ENCODE peak calls at places on chromosomes 11 and 22, in eight cellular contexts. V is lung, H is AG04450, D is endothelial cell of umbilical vein, J is endothelial cell, G is breast epithelium, C is nephron progenitor cell, O is fibroblast of pulmonary artery. L is an unnamed sample.

GRCh38 chr11:61277186-61277972 is 17.7 kb downstream of the VWCE start:
- DNase-seq in V (no peak), G (no peak), D (no peak), O (no peak), C (no peak), J (no peak), H (no peak), L (no peak)

GRCh38 chr11:120378474-120378873 is 42.3 kb downstream of the ARHGEF12 start:
- DNase-seq in D (no peak), O (no peak), G (no peak), J (no peak), V (no peak), H (no peak), C (no peak), L (no peak)

GRCh38 chr22:21755855-21756284 is 20.3 kb upstream of the YPEL1 start:
- DNase-seq in O (peak), V (no peak), C (no peak), D (peak), J (no peak), G (no peak), H (peak), L (no peak)

GRCh38 chr11:123183391-123184099 is 11.5 kb downstream of the CLMP start:
- DNase-seq in H (no peak), D (no peak), C (no peak), G (no peak), O (no peak), J (no peak), V (no peak), L (no peak)

GRCh38 chr11:94769897-94770296 is 1.7 kb downstream of the AMOTL1 start:
- DNase-seq in H (no peak), O (no peak), J (no peak), D (peak), V (no peak), C (no peak), G (no peak), L (no peak)

GRCh38 chr11:111561306-111561705 is 20.8 kb downstream of the LAYN start:
- DNase-seq in C (no peak), J (no peak), V (no peak), G (no peak), O (no peak), D (no peak), H (no peak), L (no peak)

GRCh38 chr11:30786392-30787120 is 200.4 kb upstream of the MPPED2 start:
- DNase-seq in O (no peak), J (no peak), G (no peak), H (no peak), C (no peak), V (no peak), D (peak), L (no peak)

GRCh38 chr22:46563381-46564083 is 26.1 kb upstream of the CELSR1 start:
- DNase-seq in D (peak), C (peak), G (peak), J (peak), V (peak), H (no peak), O (peak), L (peak)

GRCh38 chr22:49723478-49724029 is 104.1 kb downstream of the BRD1 start:
- DNase-seq in V (no peak), G (no peak), D (no peak), O (no peak), H (no peak), J (no peak), C (no peak), L (no peak)

GRCh38 chr11:13341028-13341427 is 63.4 kb downstream of the BMAL1 start:
- DNase-seq in H (no peak), C (no peak), D (no peak), J (no peak), V (no peak), G (no peak), O (no peak), L (no peak)

GRCh38 chr11:133999355-133999754 is 42.6 kb upstream of the IGSF9B start:
- DNase-seq in D (no peak), G (no peak), C (no peak), H (no peak), J (no peak), V (no peak), O (no peak), L (no peak)

GRCh38 chr11:76455331-76455730 is 10.5 kb downstream of the EMSY start:
- DNase-seq in O (peak), C (peak), D (peak), J (peak), G (no peak), V (no peak), H (no peak), L (no peak)

GRCh38 chr11:18608373-18608772 is 8.8 kb downstream of the MISFA start:
- DNase-seq in C (no peak), G (no peak), O (peak), H (no peak), J (no peak), V (no peak), D (peak), L (no peak)

GRCh38 chr11:111086058-111086457 is 159.5 kb upstream of the POU2AF2 start:
- DNase-seq in C (no peak), V (no peak), D (no peak), O (no peak), G (no peak), H (no peak), J (no peak), L (no peak)

GRCh38 chr11:48150213-48150612 is 66.4 kb upstream of the OR4B1 start:
- DNase-seq in C (no peak), O (peak), G (no peak), D (peak), J (no peak), V (no peak), H (no peak), L (no peak)

GRCh38 chr11:62169448-62169847 is 20.6 kb upstream of the SCGB1D1 start:
- DNase-seq in V (no peak), C (no peak), J (no peak), D (peak), G (no peak), O (no peak), H (no peak), L (no peak)

GRCh38 chr11:66216911-66217310 is 51.5 kb upstream of the RAB1B start:
- DNase-seq in D (no peak), G (no peak), O (no peak), C (no peak), H (no peak), V (no peak), J (no peak), L (no peak)

GRCh38 chr11:27902981-27903624 is 202.8 kb upstream of the BDNF start:
- DNase-seq in J (no peak), O (peak), G (no peak), C (no peak), H (no peak), V (no peak), D (no peak), L (no peak)

GRCh38 chr22:23289851-23290724 is 109.8 kb downstream of the BCR start:
- DNase-seq in G (no peak), H (no peak), V (peak), O (peak), D (peak), J (peak), C (peak), L (no peak)

GRCh38 chr11:67267188-67268035 is 1.1 kb downstream of the GRK2 start:
- DNase-seq in H (no peak), D (no peak), O (no peak), V (no peak), G (no peak), C (no peak), J (no peak), L (no peak)

GRCh38 chr11:35376613-35377012 is 42.7 kb downstream of the SLC1A2 start:
- DNase-seq in O (no peak), D (peak), G (no peak), V (no peak), H (no peak), C (no peak), J (no peak), L (no peak)

GRCh38 chr11:100403817-100404216 is 283.3 kb upstream of the ARHGAP42 start:
- DNase-seq in O (peak), G (no peak), J (no peak), D (no peak), V (no peak), H (peak), C (no peak), L (no peak)

GRCh38 chr22:33018232-33018864 is 39.8 kb downstream of the SYN3 start:
- DNase-seq in J (peak), C (peak), G (no peak), H (peak), O (peak), D (peak), V (peak), L (no peak)

GRCh38 chr22:35842519-35842913 is 124.8 kb downstream of the APOL5 start:
- DNase-seq in O (no peak), J (no peak), C (no peak), D (no peak), V (no peak), G (no peak), H (no peak), L (no peak)

GRCh38 chr22:35841907-35842518 is 124.3 kb downstream of the APOL5 start:
- DNase-seq in C (no peak), G (no peak), H (no peak), J (no peak), O (no peak), V (no peak), D (no peak), L (no peak)

GRCh38 chr22:35844886-35845285 is 127.2 kb downstream of the APOL5 start:
- DNase-seq in H (no peak), C (no peak), G (no peak), O (no peak), V (no peak), J (no peak), D (no peak), L (no peak)

GRCh38 chr22:35839811-35840739 is 122.4 kb downstream of the APOL5 start:
- DNase-seq in O (peak), D (peak), C (peak), G (peak), J (peak), V (peak), H (peak), L (peak)

DNA sequence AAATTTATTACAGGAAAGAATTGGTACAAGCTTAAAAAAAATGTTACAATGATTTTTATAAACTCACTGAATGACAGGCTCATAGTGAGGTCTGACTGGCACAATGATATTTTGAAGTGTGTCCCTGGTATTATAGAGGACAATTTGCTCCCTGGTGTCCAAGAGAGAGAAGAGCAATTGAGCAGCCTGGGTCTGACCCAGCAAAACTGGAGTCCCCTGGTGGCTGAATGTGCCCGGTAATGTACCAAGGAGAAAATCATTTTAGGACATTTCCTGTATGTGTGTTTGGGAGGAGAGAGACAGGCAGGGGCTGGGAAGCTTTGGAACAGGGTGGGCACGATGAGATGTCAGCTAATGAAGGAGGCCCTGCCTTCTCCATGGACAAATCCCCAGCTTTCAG is 125.3 kb downstream of the APOL5 start:
- DNase-seq in H (no peak), G (no peak), V (peak), J (peak), D (peak), C (peak), O (peak), L (no peak)
- TF ChIP-seq CTCF in H (peak), G (peak), V (no peak), J (peak), D (peak), C (peak), O (peak), L (peak)

GRCh38 chr11:7657306-7658025 is 15.8 kb downstream of the CYB5R2 start:
- DNase-seq in J (peak), H (no peak), V (peak), G (no peak), D (peak), C (peak), O (peak), L (no peak)
- TF ChIP-seq CTCF in J (peak), H (peak), V (peak), G (peak), D (peak), C (peak), O (peak), L (peak)

GRCh38 chr22:30552719-30553118 is 6.2 kb upstream of the SEC14L6 start:
- DNase-seq in G (no peak), H (no peak), J (no peak), O (no peak), D (no peak), C (no peak), V (no peak), L (no peak)

GRCh38 chr22:30557243-30557642 is 10.7 kb upstream of the SEC14L6 start:
- DNase-seq in H (no peak), J (no peak), D (no peak), G (no peak), C (no peak), V (no peak), O (no peak), L (no peak)

GRCh38 chr22:30553971-30554370 is 7.4 kb upstream of the SEC14L6 start:
- DNase-seq in C (no peak), O (no peak), V (no peak), H (no peak), G (no peak), D (no peak), J (no peak), L (no peak)

GRCh38 chr22:30556388-30556787 is 9.8 kb upstream of the SEC14L6 start:
- DNase-seq in J (no peak), D (no peak), G (no peak), O (no peak), C (no peak), V (no peak), H (no peak), L (no peak)

GRCh38 chr22:30555282-30556210 is 9.0 kb upstream of the SEC14L6 start:
- DNase-seq in J (no peak), H (no peak), O (no peak), V (no peak), C (no peak), G (no peak), D (no peak), L (no peak)
- TF ChIP-seq CTCF in J (no peak), H (no peak), O (no peak), V (no peak), C (no peak), G (no peak), D (no peak), L (no peak)

DNA sequence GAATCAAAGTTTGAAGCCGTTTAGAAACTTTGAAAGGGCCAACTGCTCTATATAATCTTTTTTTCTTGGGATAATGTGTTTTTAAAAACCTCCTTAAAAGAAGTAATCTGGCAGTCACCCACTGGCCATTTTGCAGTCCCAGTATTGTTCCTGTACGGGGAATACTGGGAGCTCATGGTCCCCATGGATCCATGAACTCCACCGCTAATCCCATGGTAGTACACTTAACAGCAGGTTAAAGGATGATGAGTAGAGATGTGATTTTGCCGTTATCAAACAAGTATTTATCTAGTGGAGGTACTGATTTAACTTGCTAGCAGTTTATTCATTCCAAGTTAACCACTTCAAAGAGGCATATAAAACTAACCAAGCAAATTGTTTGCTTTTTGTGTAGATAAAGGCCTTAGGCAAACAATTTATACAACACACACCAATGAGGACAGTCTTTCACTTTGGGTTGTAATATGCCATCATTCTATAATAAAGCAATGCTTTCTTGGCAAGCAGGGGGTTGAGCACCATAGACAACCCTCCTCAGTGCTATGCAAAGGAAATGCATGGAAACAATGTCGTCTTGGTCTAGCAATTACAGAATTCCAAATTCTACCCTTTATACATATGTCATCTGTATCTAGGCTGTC is 34.6 kb upstream of the BLID start:
- DNase-seq in O (no peak), G (no peak), V (no peak), H (no peak), J (no peak), D (no peak), C (no peak), L (no peak)
- TF ChIP-seq CTCF in O (no peak), G (no peak), V (no peak), H (no peak), J (no peak), D (no peak), C (no peak), L (no peak)

DNA sequence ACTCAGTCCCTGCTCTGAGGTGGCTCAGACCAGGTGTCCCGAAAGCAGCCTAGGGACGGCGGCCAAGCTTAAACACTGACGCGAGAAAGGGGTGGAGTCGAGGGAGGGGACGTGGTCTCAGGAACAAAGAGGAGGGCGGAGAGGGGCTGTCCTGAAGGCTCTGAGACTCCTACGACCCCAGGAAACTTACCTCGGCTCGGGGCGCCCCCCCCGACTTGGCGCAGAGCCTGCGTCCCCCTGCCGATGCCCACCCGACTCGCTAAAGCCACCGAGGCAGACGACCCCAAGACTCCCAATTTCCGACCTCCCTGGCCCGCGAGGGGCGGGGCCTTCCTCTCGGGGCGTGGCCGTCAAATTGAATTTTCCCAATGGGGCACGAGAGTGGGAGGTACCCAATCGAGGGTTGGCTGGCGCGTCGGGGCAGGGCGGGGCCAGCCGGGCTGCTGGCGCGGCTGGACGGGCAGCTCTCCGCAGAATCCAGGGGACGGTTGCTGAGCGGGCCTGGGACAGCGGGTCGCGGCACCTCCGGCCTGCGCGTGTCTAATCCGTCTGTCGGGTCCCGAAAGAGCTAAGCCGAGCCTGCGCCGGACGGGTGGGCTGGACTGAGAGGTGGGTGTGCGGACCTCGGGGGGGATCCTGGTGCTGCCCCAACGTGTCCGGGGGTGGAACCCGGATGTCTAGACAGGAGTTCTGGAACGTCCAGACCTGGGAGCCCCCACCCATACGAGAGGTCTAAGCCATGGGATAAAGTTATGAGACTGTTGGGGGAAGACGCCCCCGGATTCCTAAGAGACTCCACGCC is at the start of gene SMTN:
- DNase-seq in J (peak), O (peak), V (peak), G (peak), C (peak), H (peak), D (peak), L (peak)
- TF ChIP-seq CTCF in J (no peak), O (no peak), V (no peak), G (no peak), C (no peak), H (peak), D (no peak), L (no peak)

DNA sequence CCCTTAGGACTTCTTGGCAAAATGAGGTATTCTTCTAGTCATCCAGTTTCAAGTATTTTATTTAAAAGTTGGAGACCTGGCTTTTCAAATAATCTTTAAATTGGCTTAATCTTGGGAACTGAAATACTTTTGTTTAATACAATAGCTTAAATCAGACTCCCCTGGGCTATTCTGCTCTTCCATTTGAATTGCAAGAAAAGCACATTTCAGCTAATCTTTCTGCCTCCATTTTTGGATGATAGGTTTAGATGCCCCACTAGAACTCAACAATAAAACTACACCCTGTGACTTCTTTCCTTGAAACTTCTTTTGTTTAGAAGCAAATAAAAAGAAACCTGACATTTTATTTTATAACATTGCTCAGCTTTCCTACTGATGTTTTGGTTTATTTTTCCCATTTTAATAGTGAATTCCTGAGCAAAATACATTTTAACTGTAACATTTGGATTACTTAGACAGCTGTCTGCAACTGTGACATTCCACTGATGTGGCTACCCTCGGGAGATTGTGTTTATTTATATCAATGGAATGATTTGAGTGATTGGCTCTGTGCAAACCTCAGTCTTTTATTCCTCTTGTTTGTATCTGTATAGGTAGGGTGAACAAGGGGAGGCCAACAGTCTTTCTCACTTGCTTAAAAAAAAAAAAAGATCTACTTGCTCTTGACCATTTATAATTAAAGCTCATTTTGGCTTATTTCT is 1045.8 kb upstream of the CNTN5 start:
- DNase-seq in V (no peak), J (no peak), H (no peak), C (no peak), O (no peak), D (no peak), G (no peak), L (no peak)
- TF ChIP-seq CTCF in V (no peak), J (no peak), H (no peak), C (no peak), O (no peak), D (no peak), G (no peak), L (no peak)

GRCh38 chr11:59142530-59143507 is at the start of gene FAM111A:
- DNase-seq in V (peak), O (peak), H (peak), D (peak), G (peak), C (peak), J (peak), L (peak)
- TF ChIP-seq CTCF in V (no peak), O (peak), H (peak), D (peak), G (peak), C (peak), J (no peak), L (no peak)

DNA sequence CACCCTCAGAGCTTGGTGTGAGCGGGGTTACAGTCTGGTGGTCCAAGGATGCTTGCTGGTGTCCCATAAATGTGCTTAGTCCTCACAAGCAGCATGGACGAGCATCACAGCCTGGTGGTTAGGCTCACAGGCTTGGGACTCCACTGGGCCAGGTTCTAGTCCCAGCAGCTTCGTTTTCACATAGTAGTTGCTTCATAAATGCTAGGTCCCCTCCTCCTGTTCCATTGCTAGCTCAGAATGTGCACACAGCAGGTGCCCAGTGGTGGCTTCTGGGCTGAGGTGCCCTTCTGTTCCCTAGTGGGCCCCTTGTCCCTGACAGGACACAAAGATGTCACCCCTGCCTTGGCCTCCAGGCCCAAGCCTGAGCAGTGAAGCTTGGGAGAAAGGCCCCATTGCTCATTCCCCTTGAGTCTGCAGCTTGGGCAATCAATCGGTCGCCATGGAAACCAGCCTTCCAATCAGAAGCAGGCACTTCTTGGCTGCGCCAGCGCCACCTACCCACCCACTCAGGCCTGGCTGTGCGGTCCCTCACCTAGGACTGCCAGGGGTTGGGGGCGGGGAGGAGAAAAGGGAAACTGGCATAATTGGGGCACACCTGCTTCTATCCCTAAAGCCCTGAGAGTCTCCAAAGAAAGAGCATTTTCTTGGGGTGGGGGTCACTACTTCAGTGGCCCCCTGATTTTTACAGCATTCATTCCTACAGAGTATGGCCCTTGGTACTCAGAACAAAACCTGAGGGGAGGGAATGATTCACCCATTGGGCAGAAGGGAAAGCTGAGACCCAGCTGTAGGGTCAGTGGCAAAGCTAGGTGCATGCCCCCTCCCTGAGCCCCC is 48.1 kb downstream of the CYTH4 start:
- DNase-seq in C (peak), V (no peak), H (peak), O (peak), G (no peak), J (peak), D (peak), L (peak)
- TF ChIP-seq CTCF in C (no peak), V (no peak), H (peak), O (peak), G (no peak), J (no peak), D (no peak), L (no peak)

L was measured in mesothelial cell of epicardium.